ENCODE peak calls at places on chromosome 4, in nine cellular contexts. A is body of pancreas, Y is epithelial cell of esophagus, S is IMR-90, N is GM12865, K is bronchial epithelial cell, W is left ventricle myocardium inferior, D is SK-N-SH, G is tibial artery. Q is an unnamed sample.

GRCh38 chr4:89708903-89709361 is 128.0 kb downstream of the SNCA start:
- DNase-seq in A (no peak), Y (no peak), S (peak), N (no peak), K (no peak), W (no peak), D (no peak), G (no peak), Q (peak)

GRCh38 chr4:57119054-57119651 is 9.0 kb upstream of the IGFBP7 start:
- DNase-seq in A (peak), Y (peak), S (peak), N (no peak), K (peak), W (peak), D (no peak), G (peak), Q (peak)

GRCh38 chr4:161237495-161237894 is 926.3 kb downstream of the FSTL5 start:
- DNase-seq in A (no peak), Y (no peak), S (no peak), N (no peak), K (no peak), W (no peak), D (no peak), G (no peak), Q (no peak)

GRCh38 chr4:10028910-10029309 is 7.6 kb upstream of the SLC2A9 start:
- DNase-seq in A (no peak), Y (no peak), S (no peak), N (no peak), K (no peak), W (no peak), D (no peak), G (no peak), Q (peak)

GRCh38 chr4:41454393-41454792 is 83.6 kb upstream of the LIMCH1 start:
- DNase-seq in A (no peak), Y (no peak), S (no peak), N (no peak), K (no peak), W (no peak), D (no peak), G (no peak), Q (no peak)

GRCh38 chr4:113901994-113902787 is 77.3 kb downstream of the ARSJ start:
- DNase-seq in A (peak), Y (peak), S (no peak), N (no peak), K (peak), W (no peak), D (no peak), G (no peak), Q (no peak)

GRCh38 chr4:46844325-46844917 is 64.6 kb downstream of the COX7B2 start:
- DNase-seq in A (peak), Y (peak), S (peak), N (peak), K (peak), W (no peak), D (peak), G (peak), Q (peak)

GRCh38 chr4:10157478-10158354 is 41.1 kb upstream of the WDR1 start:
- DNase-seq in A (peak), Y (peak), S (peak), N (peak), K (peak), W (peak), D (peak), G (peak), Q (peak)

GRCh38 chr4:33837043-33837442 is 2407.3 kb downstream of the ARAP2 start:
- DNase-seq in A (no peak), Y (peak), S (peak), N (no peak), K (peak), W (no peak), D (no peak), G (no peak), Q (peak)

GRCh38 chr4:148426643-148427042 is 15.6 kb downstream of the NR3C2 start:
- DNase-seq in A (no peak), Y (no peak), S (no peak), N (no peak), K (no peak), W (no peak), D (no peak), G (no peak), Q (no peak)

GRCh38 chr4:168167714-168168284 is 75.5 kb downstream of the ANXA10 start:
- DNase-seq in A (no peak), Y (peak), S (peak), N (no peak), K (peak), W (no peak), D (no peak), G (no peak), Q (no peak)

GRCh38 chr4:122688529-122688928 is 44.0 kb upstream of the BBS12 start:
- DNase-seq in A (no peak), Y (no peak), S (peak), N (no peak), K (no peak), W (no peak), D (no peak), G (no peak), Q (no peak)
- H3K4me3 ChIP-seq in A (no peak), Y (no peak), S (no peak), N (no peak), K (no peak), W (peak), D (no peak), G (peak), Q (no peak)

GRCh38 chr4:52234539-52235174 is 183.6 kb downstream of the SPATA18 start:
- DNase-seq in A (no peak), Y (peak), S (peak), N (no peak), K (peak), W (no peak), D (peak), G (no peak), Q (peak)
- TF ChIP-seq CTCF in A (peak), Y (peak), S (peak), N (no peak), K (peak), W (peak), D (peak), G (peak), Q (peak)

DNA sequence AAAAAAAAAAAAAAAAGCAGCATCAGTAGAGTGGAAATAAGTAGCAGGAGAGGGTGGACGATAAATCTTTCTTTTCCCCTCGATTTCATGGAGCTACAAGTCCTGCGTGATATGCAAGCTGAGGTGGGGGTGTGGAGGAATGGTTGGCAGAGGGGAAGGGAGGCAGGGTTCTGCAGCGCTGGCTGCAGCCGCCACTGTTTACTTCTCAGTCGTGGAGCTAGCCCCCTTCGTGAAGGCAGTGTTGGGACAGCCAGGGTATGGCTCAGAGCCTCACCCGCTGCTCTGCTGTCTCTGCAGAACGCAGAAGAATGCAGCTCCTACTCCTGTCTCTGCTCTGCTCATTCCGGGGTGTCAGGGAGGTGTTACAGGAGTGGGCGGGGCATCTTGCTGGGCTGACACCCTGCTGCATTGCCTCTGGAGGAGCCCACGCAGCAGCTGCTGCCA is 140.6 kb downstream of the GPM6A start:
- DNase-seq in A (no peak), Y (peak), S (no peak), N (no peak), K (no peak), W (no peak), D (peak), G (no peak), Q (no peak)
- H3K4me3 ChIP-seq in A (no peak), Y (no peak), S (no peak), N (no peak), K (no peak), W (peak), D (peak), G (no peak), Q (no peak)

GRCh38 chr4:38902695-38903094 is 35.1 kb downstream of the FAM114A1 start:
- DNase-seq in A (no peak), Y (peak), S (no peak), N (peak), K (peak), W (no peak), D (peak), G (no peak), Q (peak)
- TF ChIP-seq CTCF in A (peak), Y (peak), S (peak), N (peak), K (peak), W (peak), D (peak), G (no peak), Q (peak)

GRCh38 chr4:4763815-4764202 is 95.7 kb upstream of the MSX1 start:
- DNase-seq in A (no peak), Y (no peak), S (peak), N (peak), K (peak), W (no peak), D (no peak), G (no peak), Q (peak)
- H3K4me3 ChIP-seq in A (no peak), Y (no peak), S (no peak), N (no peak), K (no peak), W (no peak), D (no peak), G (no peak), Q (no peak)

GRCh38 chr4:157048248-157048647 is 27.7 kb upstream of the GLRB start:
- DNase-seq in A (peak), Y (peak), S (peak), N (no peak), K (no peak), W (peak), D (no peak), G (peak), Q (peak)

GRCh38 chr4:157045507-157046127 is 30.3 kb upstream of the GLRB start:
- DNase-seq in A (peak), Y (peak), S (peak), N (peak), K (peak), W (no peak), D (peak), G (no peak), Q (peak)

GRCh38 chr4:157040380-157040779 is 35.6 kb upstream of the GLRB start:
- DNase-seq in A (no peak), Y (no peak), S (no peak), N (no peak), K (no peak), W (no peak), D (no peak), G (no peak), Q (no peak)

GRCh38 chr4:157043131-157043530 is 32.8 kb upstream of the GLRB start:
- DNase-seq in A (no peak), Y (peak), S (peak), N (no peak), K (peak), W (no peak), D (peak), G (no peak), Q (peak)
- TF ChIP-seq CTCF in A (no peak), Y (peak), S (peak), N (no peak), K (peak), W (no peak), D (peak), G (no peak), Q (peak)

Q was measured in AG10803.